ENCODE peak calls at places on chromosomes 4 and X, in ten cellular contexts. Z, O, T, F, Q, G, H, R, N and B are unnamed samples.
A peak's percentile ranks its signal among the peaks of the same experiment; 100 is the strongest.

GRCh38 chr4:7146059-7146763 is 46.1 kb upstream of the SORCS2 start:
- DNase-seq in T (no peak), O (no peak), Q (no peak), R (no peak), G (no peak), F (no peak), H (no peak), N (no peak), Z (no peak), B (no peak)

GRCh38 chr4:7594013-7594412 is 159.3 kb upstream of the PSAPL1 start:
- DNase-seq in R (no peak), O (no peak), F (no peak), H (no peak), N (no peak), Q (no peak), T (no peak), Z (no peak), G (no peak), B (no peak)

GRCh38 chrX:49040376-49040955 is 2.7 kb downstream of the TFE3 start:
- DNase-seq in N (peak; percentile 23), T (no peak), Q (no peak), G (no peak), H (no peak), R (no peak), O (peak; percentile 27), Z (peak; percentile 1), F (peak; percentile 31), B (peak; percentile 35)

GRCh38 chr4:152114562-152114961 is 353.8 kb upstream of the GATB start:
- DNase-seq in N (no peak), O (no peak), T (no peak), F (no peak), G (no peak), R (no peak), H (no peak), Q (no peak), Z (no peak), B (no peak)

GRCh38 chr4:113905301-113905700 is 74.1 kb downstream of the ARSJ start:
- DNase-seq in G (no peak), Z (no peak), Q (no peak), R (no peak), N (peak; percentile 33), H (no peak), O (no peak), F (peak; percentile 19), T (no peak), B (no peak)

GRCh38 chr4:151687021-151687640 is 73.7 kb downstream of the GATB start:
- DNase-seq in F (peak; percentile 51), N (no peak), G (no peak), Z (no peak), O (no peak), Q (no peak), T (no peak), H (no peak), R (no peak), B (no peak)

GRCh38 chrX:128975716-128976115 is 547.6 kb downstream of the SMARCA1 start:
- DNase-seq in T (no peak), Q (peak; percentile 52), G (no peak), O (peak; percentile 17), Z (no peak), H (peak; percentile 11), R (peak; percentile 38), N (no peak), F (peak; percentile 0), B (peak; percentile 33)

GRCh38 chr4:24664956-24665355 is 80.6 kb upstream of the DHX15 start:
- DNase-seq in O (no peak), R (no peak), Z (peak; percentile 13), T (no peak), Q (no peak), H (no peak), G (no peak), N (peak; percentile 67), F (peak; percentile 86), B (no peak)

GRCh38 chr4:180695851-180696250 is 1547.4 kb upstream of the TENM3 start:
- DNase-seq in N (peak; percentile 97), T (no peak), F (peak; percentile 14), O (peak; percentile 60), R (no peak), H (no peak), G (no peak), Z (no peak), Q (no peak), B (no peak)

GRCh38 chr4:64727960-64728359 is 318.7 kb upstream of the TECRL start:
- DNase-seq in Q (no peak), Z (no peak), G (no peak), N (no peak), O (no peak), T (no peak), R (no peak), F (no peak), H (no peak), B (no peak)

GRCh38 chrX:37993857-37994619 is 12.3 kb upstream of the SYTL5 start:
- DNase-seq in F (no peak), T (no peak), G (no peak), R (peak; percentile 8), N (no peak), H (peak; percentile 95), Q (peak; percentile 77), Z (no peak), O (peak; percentile 63), B (peak; percentile 33)

GRCh38 chrX:30060718-30061117 is 154.6 kb upstream of the MAGEB2 start:
- DNase-seq in N (peak; percentile 11), G (no peak), H (peak; percentile 2), F (peak; percentile 26), Z (no peak), Q (no peak), R (peak; percentile 18), T (no peak), O (peak; percentile 4), B (peak; percentile 47)

GRCh38 chr4:118849867-118850812 is 14.2 kb upstream of the SEC24D start:
- DNase-seq in H (peak; percentile 7), N (peak; percentile 42), F (peak; percentile 33), R (peak; percentile 6), O (peak; percentile 33), G (no peak), Z (no peak), T (no peak), Q (peak; percentile 8), B (peak; percentile 4)

GRCh38 chrX:132411310-132411977 is 77.4 kb downstream of the MBNL3 start:
- DNase-seq in T (no peak), O (no peak), R (no peak), G (no peak), F (no peak), N (no peak), Z (no peak), Q (no peak), H (no peak), B (no peak)

GRCh38 chrX:78123190-78123589 is 16.3 kb downstream of the TAF9B start:
- DNase-seq in R (peak; percentile 13), G (no peak), N (no peak), T (no peak), Q (no peak), Z (no peak), H (no peak), F (no peak), O (peak; percentile 68), B (peak; percentile 85)

GRCh38 chr4:53362093-53362492 is 3.8 kb downstream of the SCFD2 start:
- DNase-seq in N (no peak), F (no peak), Z (no peak), T (no peak), O (no peak), R (no peak), H (no peak), Q (no peak), G (no peak), B (no peak)

GRCh38 chr4:6011686-6012085 is 6.5 kb downstream of the C4orf50 start:
- DNase-seq in Q (no peak), F (no peak), R (peak; percentile 8), N (no peak), H (peak; percentile 68), G (no peak), Z (no peak), T (no peak), O (no peak), B (no peak)

GRCh38 chrX:122945328-122945727 is 238.8 kb upstream of the GRIA3 start:
- DNase-seq in R (no peak), H (no peak), N (no peak), Q (peak; percentile 29), O (no peak), Z (no peak), T (no peak), G (no peak), F (no peak), B (peak; percentile 16)

GRCh38 chr4:122009524-122009923 is 57.7 kb upstream of the TRPC3 start:
- DNase-seq in R (no peak), H (no peak), Z (no peak), F (no peak), T (no peak), O (no peak), G (no peak), Q (no peak), N (no peak), B (no peak)

GRCh38 chrX:39443240-39443639 is 642.0 kb downstream of the MID1IP1 start:
- DNase-seq in Q (no peak), N (no peak), R (no peak), O (no peak), H (no peak), T (no peak), G (no peak), Z (no peak), F (no peak), B (no peak)

GRCh38 chr4:82139287-82139686 is 234.5 kb downstream of the HNRNPD start:
- DNase-seq in N (no peak), Z (no peak), G (no peak), R (no peak), Q (no peak), F (no peak), H (no peak), T (no peak), O (no peak), B (no peak)

GRCh38 chr4:75985116-75985515 is 5.6 kb downstream of the SDAD1 start:
- DNase-seq in G (no peak), F (peak; percentile 37), O (peak; percentile 80), Z (no peak), T (no peak), N (peak; percentile 69), R (no peak), H (no peak), Q (no peak), B (peak; percentile 59)